ENCODE peak calls at places on chromosome 10, in eight cellular contexts. A is GM12864, E is fibroblast of pulmonary artery, J is fibroblast of mammary gland, M is K562, S is tibial nerve, R is AG04450, O is coronary artery. C is an unnamed sample.

GRCh38 chr10:113099431-113100298 is 149.6 kb downstream of the TCF7L2 start:
- DNase-seq in O (no peak), E (peak; percentile 68), J (peak; percentile 43), A (no peak), M (no peak), R (no peak), S (peak; percentile 27), C (no peak)

GRCh38 chr10:57094083-57094482 is 733.0 kb upstream of the ZWINT start:
- DNase-seq in J (no peak), E (no peak), S (no peak), A (no peak), O (no peak), R (no peak), M (no peak), C (no peak)

GRCh38 chr10:97718178-97718577 is 4.6 kb downstream of the MARVELD1 start:
- DNase-seq in R (no peak), A (no peak), O (no peak), J (no peak), M (no peak), S (no peak), E (no peak), C (no peak)

GRCh38 chr10:115402690-115403089 is 309.5 kb downstream of the ATRNL1 start:
- DNase-seq in M (no peak), O (no peak), R (no peak), A (no peak), J (peak; percentile 64), E (peak; percentile 52), S (no peak), C (peak; percentile 69)

GRCh38 chr10:110610308-110610774 is 33.8 kb upstream of the RBM20 start:
- DNase-seq in J (peak; percentile 49), S (peak; percentile 58), M (peak; percentile 71), E (peak; percentile 58), O (no peak), A (no peak), R (peak; percentile 6), C (peak; percentile 58)

GRCh38 chr10:16643502-16643901 is 121.8 kb upstream of the C1QL3 start:
- DNase-seq in O (no peak), E (no peak), J (no peak), R (no peak), A (no peak), M (no peak), S (no peak), C (no peak)

GRCh38 chr10:78304091-78305045 is 270.7 kb downstream of the RPS24 start:
- DNase-seq in E (no peak), M (no peak), J (no peak), O (peak; percentile 65), A (no peak), S (no peak), R (no peak), C (no peak)

GRCh38 chr10:69329721-69330178 is 51.5 kb downstream of the HK1 start:
- DNase-seq in S (no peak), M (no peak), J (no peak), E (no peak), A (no peak), R (no peak), O (no peak), C (no peak)

GRCh38 chr10:34565934-34566333 is 249.2 kb downstream of the PARD3 start:
- DNase-seq in O (no peak), R (no peak), E (peak; percentile 43), A (no peak), J (peak; percentile 68), M (no peak), S (no peak), C (peak; percentile 49)

GRCh38 chr10:3172081-3172445 is 519 bp downstream of the PITRM1 start:
- DNase-seq in E (peak; percentile 60), J (peak; percentile 82), O (no peak), S (peak; percentile 16), A (no peak), R (peak; percentile 24), M (no peak), C (peak; percentile 84)

GRCh38 chr10:6580279-6581029 is 378 bp upstream of the PRKCQ start:
- DNase-seq in M (peak; percentile 84), S (peak; percentile 22), R (peak; percentile 10), O (no peak), A (no peak), J (peak; percentile 33), E (peak; percentile 66), C (peak; percentile 49)

GRCh38 chr10:111936143-111936542 is 247.4 kb downstream of the GPAM start:
- DNase-seq in M (no peak), A (no peak), R (no peak), J (no peak), O (no peak), S (no peak), E (no peak), C (no peak)

GRCh38 chr10:111934926-111935325 is 248.6 kb downstream of the GPAM start:
- DNase-seq in A (no peak), R (no peak), S (no peak), O (no peak), M (no peak), E (no peak), J (no peak), C (no peak)

DNA sequence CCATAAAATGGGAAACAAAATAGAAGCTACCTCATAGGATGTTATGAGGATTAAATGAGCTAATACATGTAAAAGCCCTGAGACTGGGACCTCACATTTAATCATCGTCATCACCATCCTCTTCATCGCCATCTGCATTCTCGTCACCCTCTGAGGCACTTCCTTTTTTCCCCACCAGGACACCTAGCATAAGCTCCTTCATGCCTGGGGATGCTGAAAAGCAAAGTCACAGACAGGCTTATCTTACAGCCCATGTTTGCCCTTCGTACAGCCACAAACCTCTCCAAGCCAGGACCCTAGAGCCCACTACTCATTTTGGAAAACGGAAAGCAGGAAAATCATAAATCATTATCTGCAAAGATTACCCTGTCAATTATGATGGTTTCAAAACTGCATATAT is 249.6 kb downstream of the GPAM start:
- DNase-seq in J (no peak), A (no peak), S (no peak), R (no peak), E (no peak), M (no peak), O (no peak), C (no peak)
- TF ChIP-seq CTCF in J (peak; percentile 20), A (peak; percentile 29), S (no peak), R (no peak), E (no peak), M (no peak), O (no peak), C (no peak)

DNA sequence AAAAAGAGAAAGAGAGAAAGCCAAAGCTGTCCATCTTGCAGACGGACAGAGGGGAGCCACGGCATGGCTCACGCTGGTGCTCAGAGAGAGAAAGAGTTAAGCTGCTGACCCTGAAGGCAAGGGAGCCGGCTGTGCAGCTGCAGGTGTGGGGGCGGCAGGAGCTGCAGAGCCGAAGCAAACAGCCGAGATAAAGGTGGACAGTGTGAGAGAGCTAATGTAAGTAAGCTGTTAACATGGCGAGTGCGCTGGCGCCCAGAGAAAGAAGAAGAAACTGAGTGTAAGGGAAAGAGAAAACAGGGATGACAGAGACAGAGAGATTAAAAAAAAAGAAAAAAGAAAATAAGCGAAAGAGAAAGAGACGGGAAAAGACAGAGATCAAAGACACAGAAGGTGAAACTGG is 18.2 kb downstream of the COL17A1 start:
- DNase-seq in A (no peak), R (no peak), O (no peak), E (no peak), J (no peak), M (no peak), S (no peak), C (no peak)
- H3K4me3 ChIP-seq in A (no peak overlapping the region), R (no peak overlapping the region), O (no peak overlapping the region), E (no peak overlapping the region), J (no peak overlapping the region), M (no peak overlapping the region), S (no peak overlapping the region), C (no peak overlapping the region)

DNA sequence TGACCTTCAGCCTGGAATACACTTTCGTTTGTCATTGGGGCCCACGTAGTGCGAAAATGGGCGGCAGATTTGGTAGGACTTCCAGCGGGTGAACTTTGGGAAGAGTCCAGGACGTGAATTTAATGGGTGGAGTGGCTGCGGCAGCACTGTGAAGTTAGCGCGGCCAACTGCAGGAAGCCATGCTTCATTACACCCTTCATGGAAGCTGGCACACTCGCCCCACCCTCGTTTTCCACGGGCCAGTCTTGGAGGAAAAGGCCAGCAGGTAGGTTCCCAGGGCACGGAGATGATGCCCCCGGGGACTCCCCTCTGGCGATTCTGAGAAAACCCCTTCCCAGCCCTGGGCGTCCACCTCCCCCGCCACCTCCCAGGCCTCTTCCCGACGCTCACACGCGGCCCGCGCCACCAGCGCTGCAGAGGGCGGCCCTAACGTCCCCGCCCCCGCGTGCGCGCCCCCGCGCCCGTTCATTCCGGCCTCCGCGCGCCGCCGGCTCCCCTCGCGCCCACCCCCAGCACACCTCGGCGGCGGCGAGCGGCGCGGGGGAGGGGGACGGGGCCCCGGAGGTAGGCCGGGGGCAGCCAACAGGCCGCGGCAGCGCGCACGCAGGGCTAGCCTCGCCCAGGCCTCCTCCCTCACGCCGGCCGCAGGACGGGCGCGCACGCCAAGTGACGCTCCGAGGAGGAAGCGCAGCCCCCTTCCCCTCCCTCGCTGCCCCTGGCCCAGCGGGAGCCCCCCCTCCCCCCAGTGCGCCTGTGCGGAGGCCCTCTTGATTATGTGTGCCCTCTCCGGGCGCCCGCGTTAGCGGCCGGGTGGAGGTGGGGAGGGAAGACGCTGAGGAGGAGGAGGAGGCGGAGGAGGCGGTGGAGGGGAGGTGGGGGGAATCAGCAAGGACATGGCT is at the start of gene MLLT10:
- DNase-seq in E (peak; percentile 98), M (peak; percentile 93), O (peak; percentile 95), J (peak; percentile 91), A (peak; percentile 78), R (peak; percentile 88), S (peak; percentile 84), C (peak; percentile 97)
- TF ChIP-seq CTCF in E (peak; percentile 31), M (peak; percentile 7), O (no peak), J (peak; percentile 22), A (peak; percentile 17), R (peak; percentile 43), S (peak; percentile 75), C (peak; percentile 29)

GRCh38 chr10:92753865-92754264 is 64.1 kb downstream of the HHEX start:
- DNase-seq in J (no peak), M (peak; percentile 55), A (no peak), O (no peak), R (no peak), E (no peak), S (no peak), C (no peak)

GRCh38 chr10:92757720-92758119 is 68.0 kb downstream of the HHEX start:
- DNase-seq in E (no peak), M (peak; percentile 29), S (no peak), J (no peak), R (no peak), O (no peak), A (no peak), C (no peak)

GRCh38 chr10:92756233-92757065 is 66.7 kb downstream of the HHEX start:
- DNase-seq in M (peak; percentile 85), J (no peak), S (no peak), R (no peak), A (peak; percentile 92), E (peak; percentile 31), O (no peak), C (no peak)

GRCh38 chr10:92757066-92757716 is 67.4 kb downstream of the HHEX start:
- DNase-seq in S (peak; percentile 80), A (peak; percentile 81), O (peak; percentile 90), E (peak; percentile 95), M (peak; percentile 75), R (peak; percentile 63), J (peak; percentile 54), C (peak; percentile 71)

DNA sequence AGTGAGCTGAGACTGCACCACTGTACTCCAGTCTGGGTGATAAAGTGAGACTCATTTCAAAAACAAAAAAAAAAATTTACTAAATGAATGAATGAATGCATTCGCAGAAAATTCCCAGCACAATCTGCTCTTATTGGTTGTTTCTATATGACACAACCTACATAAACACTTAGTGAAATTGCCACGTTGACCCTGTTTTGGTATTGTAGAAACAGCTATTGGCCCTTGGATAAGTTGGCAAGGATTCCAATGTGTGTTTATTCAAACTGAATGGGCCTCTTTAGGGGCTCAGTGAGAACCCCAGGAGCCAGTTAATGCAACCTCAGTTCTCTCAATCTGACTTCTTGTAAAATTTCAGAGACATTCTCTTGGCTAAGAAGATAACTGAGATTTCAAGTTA is 66.0 kb downstream of the HHEX start:
- DNase-seq in R (no peak), J (no peak), E (peak; percentile 8), A (no peak), O (no peak), S (no peak), M (no peak), C (no peak)
- H3K4me3 ChIP-seq in R (no peak overlapping the region), J (no peak overlapping the region), E (no peak overlapping the region), A (no peak overlapping the region), O (no peak overlapping the region), S (no peak overlapping the region), M (no peak overlapping the region), C (no peak overlapping the region)